ENCODE peak calls at places on chromosomes 7 and 10, in six cellular contexts. One of them, this sample, is unnamed.

GRCh38 chr7:73987298-73987697 is 40.7 kb upstream of the ELN start:
- DNase-seq in tibial nerve: no peak
- DNase-seq in lung: no peak
- DNase-seq in CD8-positive, alpha-beta memory T cell: no peak
- DNase-seq in heart right ventricle: no peak
- DNase-seq in hepatocyte: no peak
- DNase-seq in this sample: no peak

GRCh38 chr7:29270579-29270978 is 76.0 kb downstream of the CHN2 start:
- DNase-seq in hepatocyte: no peak
- DNase-seq in heart right ventricle: no peak
- DNase-seq in tibial nerve: no peak
- DNase-seq in lung: no peak
- DNase-seq in CD8-positive, alpha-beta memory T cell: no peak
- DNase-seq in this sample: no peak

GRCh38 chr10:83539528-83540308 is 599.6 kb upstream of the GHITM start:
- DNase-seq in CD8-positive, alpha-beta memory T cell: no peak
- DNase-seq in heart right ventricle: peak; percentile 90
- DNase-seq in hepatocyte: peak; percentile 54
- DNase-seq in lung: no peak
- DNase-seq in tibial nerve: peak; percentile 30
- DNase-seq in this sample: no peak

GRCh38 chr7:143285806-143286521 is 1.2 kb downstream of the TMEM139 start:
- DNase-seq in hepatocyte: no peak
- DNase-seq in CD8-positive, alpha-beta memory T cell: no peak
- DNase-seq in lung: no peak
- DNase-seq in heart right ventricle: no peak
- DNase-seq in tibial nerve: no peak
- DNase-seq in this sample: no peak

GRCh38 chr7:51275532-51275931 is 41.1 kb downstream of the COBL start:
- DNase-seq in tibial nerve: no peak
- DNase-seq in hepatocyte: no peak
- DNase-seq in lung: no peak
- DNase-seq in heart right ventricle: no peak
- DNase-seq in CD8-positive, alpha-beta memory T cell: no peak
- DNase-seq in this sample: peak; percentile 80

GRCh38 chr10:35464805-35465456 is 128.6 kb downstream of the CCNY start:
- DNase-seq in lung: no peak
- DNase-seq in tibial nerve: no peak
- DNase-seq in hepatocyte: no peak
- DNase-seq in CD8-positive, alpha-beta memory T cell: no peak
- DNase-seq in heart right ventricle: no peak
- DNase-seq in this sample: no peak

GRCh38 chr7:24722386-24723177 is 34.7 kb downstream of the GSDME start:
- DNase-seq in CD8-positive, alpha-beta memory T cell: no peak
- DNase-seq in hepatocyte: peak; percentile 52
- DNase-seq in tibial nerve: no peak
- DNase-seq in heart right ventricle: no peak
- DNase-seq in lung: no peak
- DNase-seq in this sample: peak; percentile 80

GRCh38 chr7:130888017-130888371 is 154.0 kb upstream of the KLF14 start:
- DNase-seq in CD8-positive, alpha-beta memory T cell: no peak
- DNase-seq in heart right ventricle: no peak
- DNase-seq in lung: no peak
- DNase-seq in hepatocyte: no peak
- DNase-seq in tibial nerve: no peak
- DNase-seq in this sample: no peak

GRCh38 chr7:2157473-2158279 is 75.1 kb downstream of the MAD1L1 start:
- DNase-seq in hepatocyte: peak; percentile 83
- DNase-seq in lung: peak; percentile 87
- DNase-seq in heart right ventricle: peak; percentile 68
- DNase-seq in CD8-positive, alpha-beta memory T cell: no peak
- DNase-seq in tibial nerve: peak; percentile 45
- DNase-seq in this sample: peak; percentile 95

GRCh38 chr10:95229724-95230627 is 35.9 kb downstream of the ACSM6 start:
- DNase-seq in tibial nerve: no peak
- DNase-seq in CD8-positive, alpha-beta memory T cell: no peak
- DNase-seq in heart right ventricle: no peak
- DNase-seq in lung: no peak
- DNase-seq in hepatocyte: peak; percentile 35
- DNase-seq in this sample: peak; percentile 39

GRCh38 chr7:90596745-90597526 is 815 bp downstream of the CDK14 start:
- DNase-seq in lung: no peak
- DNase-seq in heart right ventricle: no peak
- DNase-seq in hepatocyte: peak; percentile 40
- DNase-seq in CD8-positive, alpha-beta memory T cell: no peak
- DNase-seq in tibial nerve: no peak
- DNase-seq in this sample: no peak

DNA sequence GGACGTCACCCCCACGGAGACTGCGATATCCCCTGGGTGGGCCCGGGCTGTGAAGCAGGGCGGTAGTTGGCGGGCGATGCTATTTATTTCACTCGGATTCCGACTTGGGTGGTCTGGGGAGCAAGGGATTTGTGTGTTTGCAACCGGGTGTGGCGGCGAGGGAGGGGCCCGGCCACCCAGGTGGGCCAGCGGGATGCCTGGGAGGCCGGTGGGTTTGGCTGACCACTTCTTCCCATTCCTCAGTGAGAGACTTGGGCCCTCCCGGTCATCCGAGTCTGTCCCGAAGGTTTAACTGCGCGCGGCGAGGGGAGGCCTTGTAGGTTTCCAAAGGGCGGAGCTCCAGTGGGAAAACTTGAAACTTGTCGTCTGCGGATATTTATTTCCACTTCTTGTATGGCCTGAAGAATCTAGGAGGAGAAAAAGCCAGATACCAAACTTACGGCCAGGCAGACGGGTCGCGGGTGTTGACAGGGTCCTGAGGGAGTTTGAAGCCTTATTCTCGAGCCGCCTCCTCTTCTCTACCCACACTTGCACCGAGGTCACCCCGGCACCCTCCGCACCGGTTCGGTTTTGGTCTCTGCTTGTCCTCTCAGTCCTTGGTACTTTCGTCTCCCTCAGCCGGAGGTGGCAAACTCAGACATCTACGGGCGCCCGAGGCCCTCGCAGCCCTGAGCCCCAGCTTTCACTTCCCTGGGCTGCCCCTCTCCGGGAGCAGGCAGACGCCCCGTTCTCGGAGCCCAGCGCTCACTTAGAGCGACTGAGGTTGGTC is 17.9 kb downstream of the ZNF316 start:
- DNase-seq in lung: no peak
- DNase-seq in hepatocyte: no peak
- DNase-seq in CD8-positive, alpha-beta memory T cell: no peak
- DNase-seq in tibial nerve: no peak
- DNase-seq in heart right ventricle: no peak
- DNase-seq in this sample: no peak
- H3K4me1 ChIP-seq in lung: no peaks in the 10 kb centered on the region
- H3K4me1 ChIP-seq in hepatocyte: no peaks in the 10 kb centered on the region
- H3K4me1 ChIP-seq in CD8-positive, alpha-beta memory T cell: no peaks in the 10 kb centered on the region
- H3K4me1 ChIP-seq in tibial nerve: no peaks in the 10 kb centered on the region
- H3K4me1 ChIP-seq in heart right ventricle: no peaks in the 10 kb centered on the region
- H3K4me1 ChIP-seq in this sample: no peaks in the 10 kb centered on the region

DNA sequence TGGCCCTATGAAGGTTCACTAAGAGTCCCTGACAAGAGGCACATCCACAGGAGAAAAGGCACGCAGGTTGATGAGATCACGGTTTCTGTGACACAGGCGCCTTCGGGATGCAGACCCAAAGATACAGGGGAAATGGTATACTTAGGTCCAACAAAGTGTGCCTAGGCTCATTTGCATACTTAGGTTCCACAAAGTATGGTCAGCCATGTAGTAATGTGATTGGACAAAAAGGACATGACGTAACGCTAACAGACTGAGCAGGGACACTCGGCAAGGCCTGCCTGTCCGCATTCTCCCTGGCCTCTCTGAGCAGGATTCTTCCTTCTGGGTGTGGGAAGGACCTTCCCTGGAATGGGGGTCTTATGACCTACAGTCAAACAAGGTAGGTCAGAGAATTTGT is 190.6 kb downstream of the CELF2 start:
- DNase-seq in hepatocyte: no peak
- DNase-seq in tibial nerve: no peak
- DNase-seq in heart right ventricle: no peak
- DNase-seq in lung: no peak
- DNase-seq in CD8-positive, alpha-beta memory T cell: no peak
- DNase-seq in this sample: no peak
- H3K27ac ChIP-seq in hepatocyte: no peak overlapping the region
- H3K27ac ChIP-seq in tibial nerve: no peak overlapping the region
- H3K27ac ChIP-seq in heart right ventricle: no peak overlapping the region
- H3K27ac ChIP-seq in lung: no peak overlapping the region
- H3K27ac ChIP-seq in CD8-positive, alpha-beta memory T cell: no peak overlapping the region
- H3K27ac ChIP-seq in this sample: no peak overlapping the region

GRCh38 chr7:139722604-139723003 is 55.2 kb downstream of the HIPK2 start:
- DNase-seq in heart right ventricle: no peak
- DNase-seq in hepatocyte: no peak
- DNase-seq in CD8-positive, alpha-beta memory T cell: no peak
- DNase-seq in lung: no peak
- DNase-seq in tibial nerve: no peak
- DNase-seq in this sample: no peak

GRCh38 chr7:139721844-139722243 is 56.0 kb downstream of the HIPK2 start:
- DNase-seq in hepatocyte: no peak
- DNase-seq in heart right ventricle: no peak
- DNase-seq in lung: no peak
- DNase-seq in tibial nerve: no peak
- DNase-seq in CD8-positive, alpha-beta memory T cell: no peak
- DNase-seq in this sample: no peak

GRCh38 chr7:139720705-139721231 is 57.0 kb downstream of the HIPK2 start:
- DNase-seq in CD8-positive, alpha-beta memory T cell: no peak
- DNase-seq in hepatocyte: no peak
- DNase-seq in tibial nerve: no peak
- DNase-seq in lung: no peak
- DNase-seq in heart right ventricle: no peak
- DNase-seq in this sample: no peak

GRCh38 chr7:139720186-139720585 is 57.6 kb downstream of the HIPK2 start:
- DNase-seq in lung: no peak
- DNase-seq in hepatocyte: no peak
- DNase-seq in CD8-positive, alpha-beta memory T cell: no peak
- DNase-seq in tibial nerve: no peak
- DNase-seq in heart right ventricle: no peak
- DNase-seq in this sample: no peak

DNA sequence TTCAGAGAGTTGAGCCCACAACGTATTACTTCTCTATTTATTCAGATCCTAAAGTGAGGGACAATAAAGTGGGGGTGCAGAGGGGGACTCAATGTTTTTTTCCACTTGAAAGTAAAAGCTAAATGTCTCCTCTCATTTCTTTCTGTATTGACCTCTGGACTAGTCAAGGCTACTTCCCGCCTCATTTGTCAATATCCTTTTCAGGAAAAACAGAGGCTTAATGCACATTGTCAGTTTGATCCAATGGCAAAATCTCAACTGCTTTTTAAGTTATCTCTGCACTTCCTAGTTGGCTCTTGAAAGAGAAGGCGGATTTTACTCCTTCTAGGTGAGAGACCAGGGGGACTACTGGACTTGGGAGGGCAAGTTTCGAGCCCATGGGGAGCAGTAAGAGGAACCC is 56.4 kb downstream of the HIPK2 start:
- DNase-seq in CD8-positive, alpha-beta memory T cell: no peak
- DNase-seq in hepatocyte: no peak
- DNase-seq in tibial nerve: no peak
- DNase-seq in heart right ventricle: no peak
- DNase-seq in lung: no peak
- DNase-seq in this sample: no peak
- H3K4me1 ChIP-seq in CD8-positive, alpha-beta memory T cell: peaks cover 22% of the 10 kb centered on the region
- H3K4me1 ChIP-seq in hepatocyte: peaks cover 24% of the 10 kb centered on the region
- H3K4me1 ChIP-seq in tibial nerve: peaks cover 31% of the 10 kb centered on the region
- H3K4me1 ChIP-seq in heart right ventricle: peaks cover 66% of the 10 kb centered on the region
- H3K4me1 ChIP-seq in lung: peaks cover 33% of the 10 kb centered on the region
- H3K4me1 ChIP-seq in this sample: peaks cover 42% of the 10 kb centered on the region

GRCh38 chr10:21330628-21331020 is 194.9 kb downstream of the SKIDA1 start:
- DNase-seq in heart right ventricle: peak; percentile 54
- DNase-seq in lung: no peak
- DNase-seq in tibial nerve: no peak
- DNase-seq in hepatocyte: no peak
- DNase-seq in CD8-positive, alpha-beta memory T cell: no peak
- DNase-seq in this sample: no peak
- H3K27ac ChIP-seq in heart right ventricle: peak overlapping the region; percentile 53
- H3K27ac ChIP-seq in lung: no peak overlapping the region
- H3K27ac ChIP-seq in tibial nerve: no peak overlapping the region
- H3K27ac ChIP-seq in hepatocyte: no peak overlapping the region
- H3K27ac ChIP-seq in CD8-positive, alpha-beta memory T cell: no peak overlapping the region
- H3K27ac ChIP-seq in this sample: peak overlapping the region; percentile 47

GRCh38 chr10:59346321-59346720 is 16.0 kb downstream of the FAM13C start:
- DNase-seq in heart right ventricle: no peak
- DNase-seq in CD8-positive, alpha-beta memory T cell: no peak
- DNase-seq in hepatocyte: peak; percentile 8
- DNase-seq in lung: no peak
- DNase-seq in tibial nerve: no peak
- DNase-seq in this sample: no peak

GRCh38 chr10:59340279-59340678 is 22.1 kb downstream of the FAM13C start:
- DNase-seq in lung: no peak
- DNase-seq in hepatocyte: no peak
- DNase-seq in heart right ventricle: no peak
- DNase-seq in CD8-positive, alpha-beta memory T cell: no peak
- DNase-seq in tibial nerve: no peak
- DNase-seq in this sample: no peak

GRCh38 chr10:59337254-59337653 is 25.1 kb downstream of the FAM13C start:
- DNase-seq in lung: peak; percentile 32
- DNase-seq in hepatocyte: peak; percentile 19
- DNase-seq in heart right ventricle: peak; percentile 52
- DNase-seq in tibial nerve: no peak
- DNase-seq in CD8-positive, alpha-beta memory T cell: no peak
- DNase-seq in this sample: no peak

DNA sequence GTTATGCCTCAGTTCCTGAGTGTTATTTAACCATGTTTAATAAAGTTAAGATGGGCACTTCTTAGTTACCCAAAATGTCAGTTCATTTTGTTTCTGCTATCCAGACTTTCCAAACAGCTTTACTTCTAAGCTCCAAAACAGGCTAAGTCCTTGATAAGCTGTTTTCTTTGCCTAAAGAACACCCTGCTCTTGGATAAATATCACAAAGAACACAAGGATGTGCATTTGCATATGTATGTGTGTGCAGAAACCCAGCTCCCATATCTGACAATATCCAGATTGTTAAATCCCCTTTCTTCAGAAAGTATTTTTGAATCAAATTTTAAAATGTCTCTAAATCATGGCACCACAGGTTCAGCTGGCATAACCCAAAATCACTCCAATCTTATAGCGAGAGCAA is 19.6 kb downstream of the FAM13C start:
- DNase-seq in hepatocyte: no peak
- DNase-seq in heart right ventricle: no peak
- DNase-seq in CD8-positive, alpha-beta memory T cell: no peak
- DNase-seq in lung: no peak
- DNase-seq in tibial nerve: no peak
- DNase-seq in this sample: no peak
- H3K4me1 ChIP-seq in hepatocyte: peaks cover under 1% of the 10 kb centered on the region
- H3K4me1 ChIP-seq in heart right ventricle: peaks cover 4% of the 10 kb centered on the region
- H3K4me1 ChIP-seq in CD8-positive, alpha-beta memory T cell: no peaks in the 10 kb centered on the region
- H3K4me1 ChIP-seq in lung: no peaks in the 10 kb centered on the region
- H3K4me1 ChIP-seq in tibial nerve: no peaks in the 10 kb centered on the region
- H3K4me1 ChIP-seq in this sample: peaks cover 68% of the 10 kb centered on the region